ENCODE peak calls at places on chromosome 12, in four cellular contexts. J is HepG2, O is A549, P is K562. C is an unnamed sample.

GRCh38 chr12:52055781-52056711 is 4.8 kb downstream of the NR4A1 start:
- DNase-seq in J (no peak), O (no peak), P (no peak), C (peak)

GRCh38 chr12:72433298-72433697 is 161.1 kb downstream of the TRHDE start:
- DNase-seq in J (no peak), O (no peak), P (no peak), C (no peak)

GRCh38 chr12:70365648-70366518 is at the start of gene KCNMB4:
- DNase-seq in J (peak), O (peak), P (peak), C (peak)

GRCh38 chr12:19880724-19881123 is 441.4 kb downstream of the AEBP2 start:
- DNase-seq in J (no peak), O (no peak), P (no peak), C (no peak)

GRCh38 chr12:92304335-92305066 is 158.9 kb upstream of the BTG1 start:
- DNase-seq in J (no peak), O (no peak), P (no peak), C (no peak)

GRCh38 chr12:46371718-46372130 is 849 bp downstream of the SLC38A2 start:
- DNase-seq in J (no peak), O (peak), P (peak), C (peak)

GRCh38 chr12:48671231-48671856 is 10.7 kb downstream of the KANSL2 start:
- DNase-seq in J (no peak), O (no peak), P (no peak), C (peak)

GRCh38 chr12:69254046-69254445 is 14.7 kb downstream of the CPSF6 start:
- DNase-seq in J (peak), O (peak), P (peak), C (peak)

GRCh38 chr12:50314629-50315312 is 31.5 kb upstream of the LIMA1 start:
- DNase-seq in J (peak), O (peak), P (peak), C (peak)
- TF ChIP-seq MAZ in J (no peak), O (no peak), P (no peak), C (no peak)

DNA sequence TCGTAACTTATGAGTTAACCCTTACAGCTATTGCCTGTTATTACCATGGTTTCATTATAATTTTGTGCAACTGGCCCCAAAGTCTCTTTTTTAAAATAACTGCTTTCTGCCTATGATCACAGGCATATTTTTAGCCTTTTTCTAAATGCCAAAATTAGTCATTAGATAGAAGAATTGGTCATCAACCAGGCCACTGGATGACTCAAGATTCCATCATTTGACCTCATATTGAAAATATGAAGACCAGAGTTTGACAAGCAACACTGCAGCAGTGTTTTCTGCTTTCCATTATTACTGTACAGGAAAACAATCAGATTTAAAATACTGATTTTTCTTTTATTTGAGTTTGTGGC is 54.7 kb upstream of the OTOGL start:
- DNase-seq in J (no peak), O (no peak), P (no peak), C (peak)
- TF ChIP-seq MAZ in J (no peak), O (no peak), P (no peak), C (no peak)

DNA sequence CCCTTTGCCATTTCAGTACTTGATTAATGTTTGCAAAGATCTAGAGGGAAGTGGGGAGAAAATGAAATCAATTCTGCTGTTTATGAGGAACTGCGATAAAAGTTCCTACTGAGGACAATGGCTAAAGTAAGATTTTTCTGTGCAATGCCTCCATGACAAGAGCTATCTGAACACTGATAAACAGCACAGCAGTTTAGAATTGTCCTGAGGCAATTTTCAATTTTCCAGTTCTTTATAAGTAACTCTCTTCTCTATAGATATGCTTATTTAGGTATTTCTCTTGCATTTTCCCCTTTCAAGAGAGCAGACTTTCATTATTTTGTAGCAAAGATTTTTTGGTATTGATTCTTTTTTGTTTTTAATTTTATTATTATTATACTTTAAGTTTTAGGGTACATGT is 34.6 kb upstream of the TMTC2 start:
- DNase-seq in J (no peak), O (no peak), P (no peak), C (no peak)
- TF ChIP-seq MAZ in J (no peak), O (no peak), P (no peak), C (no peak)

DNA sequence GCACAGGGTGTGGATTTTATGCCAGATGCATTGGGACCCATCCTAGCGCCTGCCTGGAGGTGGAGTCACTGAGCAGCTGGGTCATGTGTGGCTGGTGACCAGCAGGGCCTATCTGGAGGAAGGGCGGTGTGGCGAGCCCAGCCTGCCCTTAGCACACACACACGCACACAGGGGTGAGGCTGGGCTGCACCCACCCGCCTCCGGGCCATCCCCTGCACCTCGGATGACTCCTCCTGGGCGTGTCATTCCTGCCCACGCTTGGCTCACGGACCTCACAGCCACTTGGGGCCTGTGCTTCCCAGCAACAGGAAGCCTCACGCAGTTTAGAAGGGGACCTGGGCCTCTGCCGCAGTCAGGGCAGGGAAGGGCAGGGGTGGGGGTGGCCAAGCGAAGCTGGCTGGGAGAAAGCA is 36.2 kb upstream of the FZD10 start:
- DNase-seq in J (no peak), O (peak), P (no peak), C (no peak)
- TF ChIP-seq MAZ in J (no peak), O (no peak), P (no peak), C (no peak)

GRCh38 chr12:57268264-57268663 is 17.3 kb upstream of the STAC3 start:
- DNase-seq in J (no peak), O (no peak), P (no peak), C (peak)

GRCh38 chr12:57266681-57267080 is 15.7 kb upstream of the STAC3 start:
- DNase-seq in J (no peak), O (no peak), P (no peak), C (no peak)

GRCh38 chr12:57273516-57273915 is 22.5 kb upstream of the STAC3 start:
- DNase-seq in J (no peak), O (no peak), P (no peak), C (no peak)

GRCh38 chr12:57272337-57273151 is 21.6 kb upstream of the STAC3 start:
- DNase-seq in J (no peak), O (no peak), P (peak), C (peak)

DNA sequence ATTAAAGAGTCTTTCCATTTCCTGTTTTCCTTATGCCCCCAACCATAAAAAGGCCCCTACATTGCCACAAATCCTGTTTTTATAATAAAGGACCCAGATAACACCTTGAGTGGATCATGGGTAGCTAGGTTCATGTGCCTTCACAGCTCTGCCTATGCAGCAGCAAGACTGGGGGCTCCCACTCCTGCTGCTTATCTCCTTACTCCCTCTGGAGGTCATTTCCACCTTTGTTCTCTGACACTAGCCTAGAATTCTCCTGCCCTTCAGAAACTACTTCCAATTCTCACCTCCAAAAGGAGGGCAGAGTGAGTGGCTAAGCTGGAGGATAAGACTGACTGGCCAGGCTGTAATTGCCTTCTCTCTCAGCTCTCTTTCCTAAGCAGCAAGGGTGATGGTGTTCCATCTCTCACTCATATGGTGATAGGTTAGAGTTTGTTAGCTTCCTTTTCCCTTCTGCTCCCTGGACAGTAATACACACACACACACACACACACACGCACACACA is 20.0 kb upstream of the STAC3 start:
- DNase-seq in J (peak), O (no peak), P (peak), C (no peak)
- TF ChIP-seq MAZ in J (no peak), O (no peak), P (no peak), C (no peak)

GRCh38 chr12:45122776-45123380 is 72.0 kb upstream of the DBX2 start:
- DNase-seq in J (peak), O (no peak), P (peak), C (peak)
- TF ChIP-seq MAZ in J (no peak), O (no peak), P (no peak), C (no peak)

DNA sequence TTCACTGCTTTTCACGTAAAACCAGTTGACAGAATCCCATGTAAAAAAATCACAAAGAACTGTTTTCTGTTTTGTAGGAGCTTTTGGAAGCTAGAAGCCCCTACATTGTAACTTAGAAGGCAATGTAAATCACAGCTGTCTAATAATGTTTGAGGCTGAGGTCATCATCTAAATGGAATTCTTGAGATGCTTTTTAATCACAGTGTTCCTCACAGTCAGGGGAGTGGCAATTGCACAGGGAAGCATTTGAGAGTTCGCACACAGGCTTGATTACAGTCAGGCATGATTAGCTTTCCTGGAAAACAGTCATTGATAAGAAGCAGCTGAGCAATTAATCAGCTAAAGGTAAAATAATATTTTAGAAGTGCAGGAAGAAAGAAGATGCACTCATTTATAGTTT is 2.9 kb downstream of the SLC17A8 start:
- DNase-seq in J (no peak), O (no peak), P (no peak), C (peak)
- TF ChIP-seq MAZ in J (no peak), O (no peak), P (no peak), C (no peak)

DNA sequence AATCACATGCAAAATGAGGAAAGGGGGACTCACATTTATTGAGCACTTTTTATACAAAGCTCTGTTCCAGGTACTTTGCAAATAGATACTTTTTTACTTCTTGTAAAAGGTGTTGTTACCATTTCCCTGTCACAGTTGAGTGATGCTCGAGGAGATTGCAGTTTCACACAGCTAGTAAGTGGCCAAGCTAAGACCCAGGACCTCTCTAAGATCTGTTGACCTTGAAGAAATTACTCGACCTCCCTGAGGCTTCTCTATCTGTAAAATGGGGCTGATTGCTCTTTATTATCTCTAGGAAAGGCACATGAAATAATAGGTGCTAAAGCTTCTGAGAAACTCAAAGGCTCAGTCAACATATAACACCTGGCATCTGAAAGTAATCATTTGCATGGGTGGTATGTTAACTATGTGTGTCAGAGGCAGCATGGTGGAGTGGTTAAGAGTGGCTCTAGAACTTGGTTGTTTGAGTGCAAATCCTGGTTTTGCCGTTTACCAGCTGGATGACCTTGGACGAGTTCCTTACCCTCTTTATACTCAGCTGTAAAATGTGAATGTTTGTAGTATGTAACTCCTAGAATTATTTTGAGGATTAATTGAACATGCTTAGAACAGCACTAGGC is 41.5 kb downstream of the IFT81 start:
- DNase-seq in J (peak), O (no peak), P (no peak), C (no peak)
- TF ChIP-seq MAZ in J (no peak), O (no peak), P (no peak), C (no peak)